ENCODE peak calls at places on chromosomes 5 and 9, in four cellular contexts. C is lower lobe of right lung; R is CD4-positive, alpha-beta T cell; H is spleen. O is an unnamed sample.

GRCh38 chr5:53381-54174 is 38.4 kb upstream of the PLEKHG4B start:
- DNase-seq in C (no peak), R (no peak), H (no peak), O (peak; percentile 44)

GRCh38 chr9:114504341-114505186 is 709 bp downstream of the WHRN start:
- DNase-seq in C (peak; percentile 67), R (no peak), H (peak; percentile 87), O (peak; percentile 72)

GRCh38 chr5:36530249-36530648 is 76.2 kb upstream of the SLC1A3 start:
- DNase-seq in C (no peak), R (no peak), H (no peak), O (no peak)

GRCh38 chr5:128007939-128008338 is 75.6 kb upstream of the SLC12A2 start:
- DNase-seq in C (no peak), R (no peak), H (no peak), O (no peak)

GRCh38 chr5:24428345-24428744 is 216.4 kb downstream of the CDH10 start:
- DNase-seq in C (no peak), R (no peak), H (no peak), O (peak; percentile 37)

GRCh38 chr9:104783588-104783987 is 19.7 kb downstream of the NIPSNAP3B start:
- DNase-seq in C (no peak), R (no peak), H (no peak), O (no peak)

GRCh38 chr5:39355324-39355723 is 9.0 kb downstream of the C9 start:
- DNase-seq in C (no peak), R (no peak), H (no peak), O (no peak)

GRCh38 chr9:69605406-69605805 is 66.8 kb downstream of the APBA1 start:
- DNase-seq in C (no peak), R (no peak), H (no peak), O (no peak)

GRCh38 chr5:133147411-133147810 is 95.6 kb downstream of the HSPA4 start:
- DNase-seq in C (no peak), R (no peak), H (no peak), O (no peak)

GRCh38 chr5:122377023-122377422 is 65.0 kb downstream of the SNCAIP start:
- DNase-seq in C (no peak), R (no peak), H (no peak), O (no peak)

GRCh38 chr9:114363424-114363823 is 24.4 kb downstream of the AKNA start:
- DNase-seq in C (no peak), R (no peak), H (no peak), O (no peak)

GRCh38 chr9:91486699-91487497 is 63.3 kb upstream of the NFIL3 start:
- DNase-seq in C (no peak), R (no peak), H (no peak), O (no peak)

GRCh38 chr9:117083440-117083984 is 331.3 kb downstream of the ASTN2 start:
- DNase-seq in C (no peak), R (no peak), H (no peak), O (no peak)

GRCh38 chr5:96228449-96228848 is 204.6 kb downstream of the PCSK1 start:
- DNase-seq in C (no peak), R (no peak), H (no peak), O (peak; percentile 91)

GRCh38 chr5:96327728-96328127 is 105.3 kb downstream of the PCSK1 start:
- DNase-seq in C (no peak), R (no peak), H (no peak), O (no peak)

DNA sequence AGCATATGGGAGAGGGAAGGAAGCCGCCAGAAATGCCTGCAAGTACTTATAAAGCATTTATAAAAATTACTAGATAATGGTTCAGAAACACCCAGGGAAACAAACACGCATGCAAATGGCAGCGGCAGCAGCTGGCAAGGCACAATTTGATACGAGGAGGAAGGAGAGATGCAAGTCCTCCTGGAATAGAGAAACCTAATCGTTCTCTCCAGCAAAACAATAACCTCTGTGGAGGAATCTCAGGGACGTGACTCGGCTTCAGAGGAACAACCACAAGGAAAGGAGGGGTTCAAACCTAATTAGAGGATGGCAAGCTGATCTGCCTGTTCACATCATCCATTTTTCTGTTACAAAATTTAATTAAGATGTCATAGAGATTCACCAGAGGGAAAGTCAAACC is 8.8 kb downstream of the TTLL11 start:
- DNase-seq in C (no peak), R (no peak), H (no peak), O (no peak)
- H3K27ac ChIP-seq in C (no peak overlapping the region), R (no peak overlapping the region), H (no peak overlapping the region), O (no peak overlapping the region)

GRCh38 chr9:130998596-130999264 is 10.2 kb upstream of the LAMC3 start:
- DNase-seq in C (peak; percentile 22), R (no peak), H (no peak), O (no peak)
- TF ChIP-seq CTCF in C (no peak), R (no peak), H (no peak), O (peak; percentile 47)

DNA sequence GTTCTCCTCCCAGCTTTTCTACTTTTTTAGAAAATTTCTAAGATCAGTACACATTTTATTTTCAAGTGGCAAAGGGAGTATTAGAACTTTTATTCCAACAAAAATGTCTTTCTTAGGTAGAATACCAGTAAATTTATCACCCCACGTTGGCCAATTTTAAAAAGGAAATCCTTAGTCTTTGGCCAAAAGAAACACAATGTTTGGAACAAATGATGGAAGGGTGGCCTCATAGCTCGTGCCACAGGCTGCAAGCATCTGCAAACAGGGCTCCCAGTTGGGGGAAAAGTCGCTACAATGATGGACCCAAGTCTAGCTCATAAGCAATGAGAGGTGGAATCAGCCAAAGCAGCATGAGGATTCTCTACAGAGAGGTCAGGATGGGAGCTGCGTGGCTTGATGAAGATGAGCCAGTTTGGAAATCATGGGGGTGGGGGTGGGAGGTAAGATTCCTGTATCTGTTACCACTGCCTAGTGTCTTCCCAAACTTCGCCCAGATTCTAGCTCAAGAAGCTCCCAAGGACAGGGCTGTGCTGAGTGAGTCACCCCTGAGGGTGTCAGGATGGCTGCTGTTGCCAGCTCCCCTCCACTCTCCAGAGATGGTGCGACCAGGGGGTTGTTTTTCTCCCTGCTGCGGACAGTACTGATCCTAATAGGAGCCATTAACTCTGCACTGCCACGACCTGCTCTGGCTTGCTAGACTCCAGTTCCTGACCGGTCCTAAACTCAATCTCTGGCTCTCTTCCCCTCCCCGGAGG is 75.6 kb downstream of the DCP2 start:
- DNase-seq in C (no peak), R (no peak), H (no peak), O (peak; percentile 22)
- H3K27ac ChIP-seq in C (no peak overlapping the region), R (no peak overlapping the region), H (no peak overlapping the region), O (peak overlapping the region; percentile 34)

GRCh38 chr5:173885481-173886010 is 2.6 kb upstream of the CPEB4 start:
- DNase-seq in C (no peak), R (no peak), H (no peak), O (no peak)
- TF ChIP-seq CTCF in C (no peak), R (no peak), H (peak; percentile 31), O (no peak)

DNA sequence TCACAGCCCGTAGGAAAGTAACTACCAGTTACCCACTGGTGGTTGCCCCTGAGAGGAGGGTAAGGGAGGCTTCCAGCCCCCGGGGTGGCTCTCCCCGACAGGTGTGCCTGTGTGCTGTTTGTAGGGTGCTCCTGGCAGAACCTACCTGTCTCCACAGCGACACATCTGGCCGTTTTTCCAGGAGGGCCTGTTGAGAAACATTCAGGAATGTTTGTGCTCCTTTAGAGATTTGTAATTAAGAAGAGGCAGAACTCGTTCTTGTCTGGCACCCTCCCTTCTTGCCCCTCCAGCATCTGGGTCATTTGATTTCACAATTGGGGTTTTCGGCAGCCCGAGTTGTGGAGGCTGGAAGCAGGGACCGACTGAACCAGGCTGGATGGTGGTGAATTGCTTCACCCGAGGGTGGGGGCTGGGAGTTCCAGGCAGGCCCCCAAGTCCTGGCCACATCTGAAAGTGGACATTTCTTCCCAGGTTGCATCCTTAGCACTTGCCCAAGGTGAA is 74.2 kb downstream of the WWC1 start:
- DNase-seq in C (peak; percentile 77), R (no peak), H (no peak), O (peak; percentile 86)
- H3K27ac ChIP-seq in C (peak overlapping the region; percentile 58), R (no peak overlapping the region), H (no peak overlapping the region), O (peak overlapping the region; percentile 88)

GRCh38 chr9:135724186-135724797 is 22.3 kb downstream of the KCNT1 start:
- DNase-seq in C (no peak), R (no peak), H (no peak), O (no peak)

GRCh38 chr9:135729480-135729879 is 27.5 kb downstream of the KCNT1 start:
- DNase-seq in C (no peak), R (no peak), H (no peak), O (no peak)

GRCh38 chr9:135728436-135729110 is 26.6 kb downstream of the KCNT1 start:
- DNase-seq in C (no peak), R (no peak), H (no peak), O (no peak)

GRCh38 chr9:135727257-135727875 is 25.4 kb downstream of the KCNT1 start:
- DNase-seq in C (no peak), R (no peak), H (no peak), O (no peak)

DNA sequence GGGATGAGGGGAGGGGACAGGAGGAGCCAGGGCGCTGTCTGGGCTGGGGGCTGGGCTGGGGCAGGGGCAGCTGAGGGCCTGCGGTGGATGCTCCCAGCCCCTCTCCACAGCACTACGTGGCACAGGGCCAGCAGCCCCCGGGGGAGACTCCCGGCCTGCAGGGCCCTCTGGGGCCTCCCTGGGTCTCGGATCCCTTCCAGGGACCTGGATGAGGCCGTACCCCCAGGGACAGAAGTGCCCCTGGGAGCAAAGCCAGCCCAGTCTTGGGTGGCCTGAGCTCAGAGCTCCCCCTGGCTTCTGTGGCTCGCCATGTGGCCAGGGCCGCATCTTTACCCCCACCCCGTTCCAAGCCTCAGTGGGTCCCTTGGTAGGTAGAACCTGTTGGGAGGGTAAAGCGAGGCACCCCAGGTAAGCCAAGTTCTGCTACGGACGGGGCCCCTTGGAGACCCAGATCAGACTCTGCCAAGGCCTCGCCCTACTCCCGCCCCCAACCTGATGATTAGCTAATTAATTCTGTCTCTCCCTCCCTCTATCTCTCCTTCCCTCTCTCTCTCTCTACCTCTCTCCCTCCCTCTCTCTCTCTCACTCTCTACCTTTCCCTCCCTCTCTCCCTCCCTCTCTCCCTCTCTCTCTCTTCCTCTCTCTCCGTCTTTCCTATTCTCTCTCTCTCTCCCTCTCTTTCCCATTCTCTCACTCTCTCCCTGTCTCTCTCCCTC is 24.3 kb downstream of the KCNT1 start:
- DNase-seq in C (no peak), R (no peak), H (no peak), O (no peak)
- TF ChIP-seq CTCF in C (no peak), R (no peak), H (no peak), O (no peak)

GRCh38 chr9:35079426-35080341 is at the start of gene FANCG:
- DNase-seq in C (peak; percentile 95), R (peak; percentile 60), H (peak; percentile 98), O (peak; percentile 95)

GRCh38 chr9:35076848-35077247 is 2.9 kb downstream of the FANCG start:
- DNase-seq in C (no peak), R (no peak), H (no peak), O (no peak)

GRCh38 chr9:35078066-35078465 is 1.7 kb downstream of the FANCG start:
- DNase-seq in C (no peak), R (no peak), H (no peak), O (no peak)

GRCh38 chr9:35075358-35075757 is 2.9 kb upstream of the VCP start:
- DNase-seq in C (no peak), R (no peak), H (no peak), O (no peak)

DNA sequence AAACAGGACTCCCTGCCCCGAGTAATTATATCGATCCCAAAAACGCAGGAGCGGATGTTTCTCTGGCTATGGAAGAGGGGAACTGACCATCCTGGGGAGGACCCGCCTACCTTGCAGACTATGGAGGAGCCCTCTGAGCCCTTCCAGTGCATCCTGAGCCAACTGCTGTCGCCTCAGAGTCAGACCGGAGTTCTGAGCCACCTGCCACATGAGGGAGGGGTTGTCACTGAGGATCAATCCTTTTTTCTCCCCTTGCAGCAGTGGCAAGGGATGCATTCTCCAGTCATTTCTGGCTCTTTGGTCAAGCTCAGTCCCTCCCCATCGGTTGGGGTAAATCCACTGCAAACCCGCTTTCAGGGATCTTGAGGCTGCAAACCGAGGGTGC is 709 bp downstream of the FANCG start:
- DNase-seq in C (no peak), R (no peak), H (no peak), O (no peak)
- H3K27ac ChIP-seq in C (peak overlapping the region; percentile 75), R (peak overlapping the region; percentile 62), H (no peak overlapping the region), O (peak overlapping the region; percentile 91)

O was measured in RWPE1.